ENCODE peak calls at places on chromosome 14, in five cellular contexts. H is kidney epithelial cell, K is adrenal gland, G is ACHN, V is fibroblast of lung. T is an unnamed sample.

GRCh38 chr14:100692859-100693558 is 33.7 kb upstream of the DLK1 start:
- DNase-seq in H (peak; percentile 85), K (peak; percentile 91), V (peak; percentile 96), G (peak; percentile 91), T (peak; percentile 71)

GRCh38 chr14:35534884-35535793 is 1.2 kb downstream of the INSM2 start:
- DNase-seq in G (peak; percentile 73), H (no peak), K (peak; percentile 71), V (peak; percentile 61), T (peak; percentile 81)

GRCh38 chr14:105059035-105059916 is 6.0 kb downstream of the GPR132 start:
- DNase-seq in G (no peak), V (peak; percentile 23), K (no peak), H (no peak), T (no peak)

GRCh38 chr14:43587183-43587582 is 919.9 kb downstream of the FSCB start:
- DNase-seq in K (no peak), H (no peak), V (no peak), G (no peak), T (no peak)

GRCh38 chr14:41636492-41637392 is 30.1 kb downstream of the LRFN5 start:
- DNase-seq in H (no peak), V (peak; percentile 38), K (no peak), G (no peak), T (no peak)

GRCh38 chr14:75393794-75394193 is 34.0 kb upstream of the JDP2 start:
- DNase-seq in G (no peak), H (no peak), K (no peak), V (no peak), T (no peak)

GRCh38 chr14:51086044-51086443 is 8.9 kb downstream of the TRIM9 start:
- DNase-seq in V (no peak), K (no peak), G (no peak), H (no peak), T (no peak)

GRCh38 chr14:102043251-102044025 is 43.4 kb downstream of the HSP90AA1 start:
- DNase-seq in K (no peak), G (no peak), V (no peak), H (no peak), T (no peak)

GRCh38 chr14:72443991-72444431 is 449.9 kb downstream of the DPF3 start:
- DNase-seq in H (no peak), G (no peak), K (no peak), V (peak; percentile 39), T (no peak)

GRCh38 chr14:65287264-65288131 is 125.0 kb upstream of the FUT8 start:
- DNase-seq in V (peak; percentile 20), G (no peak), H (no peak), K (no peak), T (no peak)

GRCh38 chr14:24775919-24776318 is 141.9 kb upstream of the GZMB start:
- DNase-seq in G (no peak), V (no peak), K (no peak), H (no peak), T (no peak)

GRCh38 chr14:50232276-50232642 is 881 bp upstream of the SOS2 start:
- DNase-seq in K (no peak), V (no peak), H (no peak), G (no peak), T (no peak)